ENCODE peak calls at places on chromosome 14, in seven cellular contexts. L, H, O, S, M, J and K are unnamed samples.

GRCh38 chr14:90556050-90556477 is 159.2 kb downstream of the CALM1 start:
- DNase-seq in S (peak; percentile 32), H (no peak), J (no peak), O (peak; percentile 82), L (no peak), M (no peak), K (peak; percentile 79)

GRCh38 chr14:73323889-73324535 is 86.7 kb downstream of the PAPLN start:
- DNase-seq in L (no peak), J (no peak), S (peak; percentile 24), H (no peak), O (peak; percentile 9), M (no peak), K (no peak)

GRCh38 chr14:99736600-99737371 is 52.7 kb downstream of the CYP46A1 start:
- DNase-seq in J (no peak), O (no peak), S (no peak), L (no peak), M (no peak), H (no peak), K (no peak)

GRCh38 chr14:51327376-51327775 is 87.3 kb downstream of the TMX1 start:
- DNase-seq in L (no peak), M (no peak), O (no peak), J (no peak), H (no peak), S (no peak), K (no peak)

GRCh38 chr14:74593241-74593985 is 18.6 kb downstream of the LTBP2 start:
- DNase-seq in S (peak; percentile 59), J (no peak), L (no peak), H (no peak), O (no peak), M (no peak), K (no peak)

GRCh38 chr14:47539065-47539464 is 136.3 kb downstream of the MDGA2 start:
- DNase-seq in J (no peak), H (peak; percentile 2), L (no peak), S (no peak), M (no peak), O (peak; percentile 18), K (no peak)

GRCh38 chr14:70812124-70812818 is 3.0 kb upstream of the MAP3K9 start:
- DNase-seq in H (peak; percentile 31), M (no peak), J (no peak), L (no peak), S (no peak), O (no peak), K (no peak)

GRCh38 chr14:89826581-89826980 is 127.9 kb downstream of the EFCAB11 start:
- DNase-seq in J (no peak), O (no peak), H (no peak), S (no peak), M (no peak), L (no peak), K (no peak)

GRCh38 chr14:102849522-102850379 is 72.5 kb downstream of the TRAF3 start:
- DNase-seq in L (no peak), S (no peak), J (no peak), H (no peak), O (no peak), M (no peak), K (peak; percentile 84)

GRCh38 chr14:79279645-79280399 is 931.5 kb downstream of the DIO2 start:
- DNase-seq in H (no peak), O (no peak), S (peak; percentile 5), J (no peak), L (no peak), M (no peak), K (no peak)

GRCh38 chr14:31275731-31276130 is 68.1 kb upstream of the HECTD1 start:
- DNase-seq in S (no peak), J (no peak), M (no peak), O (no peak), L (no peak), H (no peak), K (no peak)